ENCODE peak calls at places on chromosomes 13 and 19, in nine cellular contexts. One of them, this sample, is unnamed.
A peak's percentile ranks its signal among the peaks of the same experiment; 100 is the strongest.

GRCh38 chr19:12224676-12225075 is 61.8 kb downstream of the ZNF136 start:
- DNase-seq in stimulated activated CD4-positive, alpha-beta T cell treated with anti-CD3 and anti-CD28 coated beads, Interleukin-2, amount 100 ng/mL, for 48 hours: no peak
- DNase-seq in HEK293T: no peak
- DNase-seq in fibroblast of gingiva: no peak
- DNase-seq in mesothelial cell of epicardium: no peak
- DNase-seq in ELF-1: no peak
- DNase-seq in tibial artery: no peak
- DNase-seq in HS-5: no peak
- DNase-seq in NCI-H748 treated with DMSO at 0.1 percent for 48 hours: no peak
- DNase-seq in this sample: no peak

GRCh38 chr19:47633516-47633915 is 24.6 kb downstream of the BICRA start:
- DNase-seq in stimulated activated CD4-positive, alpha-beta T cell treated with anti-CD3 and anti-CD28 coated beads, Interleukin-2, amount 100 ng/mL, for 48 hours: no peak
- DNase-seq in HEK293T: no peak
- DNase-seq in fibroblast of gingiva: no peak
- DNase-seq in mesothelial cell of epicardium: no peak
- DNase-seq in ELF-1: no peak
- DNase-seq in tibial artery: no peak
- DNase-seq in HS-5: no peak
- DNase-seq in NCI-H748 treated with DMSO at 0.1 percent for 48 hours: no peak
- DNase-seq in this sample: no peak

GRCh38 chr13:48919750-48920149 is 56.0 kb upstream of the FNDC3A start:
- DNase-seq in stimulated activated CD4-positive, alpha-beta T cell treated with anti-CD3 and anti-CD28 coated beads, Interleukin-2, amount 100 ng/mL, for 48 hours: no peak
- DNase-seq in HEK293T: no peak
- DNase-seq in fibroblast of gingiva: no peak
- DNase-seq in mesothelial cell of epicardium: no peak
- DNase-seq in ELF-1: no peak
- DNase-seq in tibial artery: no peak
- DNase-seq in HS-5: no peak
- DNase-seq in NCI-H748 treated with DMSO at 0.1 percent for 48 hours: no peak
- DNase-seq in this sample: no peak

GRCh38 chr19:6069268-6069771 is 41.0 kb downstream of the RFX2 start:
- DNase-seq in stimulated activated CD4-positive, alpha-beta T cell treated with anti-CD3 and anti-CD28 coated beads, Interleukin-2, amount 100 ng/mL, for 48 hours: no peak
- DNase-seq in HEK293T: no peak
- DNase-seq in fibroblast of gingiva: no peak
- DNase-seq in mesothelial cell of epicardium: no peak
- DNase-seq in ELF-1: no peak
- DNase-seq in tibial artery: peak; percentile 46
- DNase-seq in HS-5: no peak
- DNase-seq in NCI-H748 treated with DMSO at 0.1 percent for 48 hours: no peak
- DNase-seq in this sample: no peak

GRCh38 chr19:16216744-16217670 is 19.3 kb downstream of the AP1M1 start:
- DNase-seq in stimulated activated CD4-positive, alpha-beta T cell treated with anti-CD3 and anti-CD28 coated beads, Interleukin-2, amount 100 ng/mL, for 48 hours: no peak
- DNase-seq in HEK293T: no peak
- DNase-seq in fibroblast of gingiva: no peak
- DNase-seq in mesothelial cell of epicardium: no peak
- DNase-seq in ELF-1: no peak
- DNase-seq in tibial artery: peak; percentile 51
- DNase-seq in HS-5: no peak
- DNase-seq in NCI-H748 treated with DMSO at 0.1 percent for 48 hours: no peak
- DNase-seq in this sample: no peak

GRCh38 chr19:42942187-42942789 is 5.3 kb upstream of the PSG7 start:
- DNase-seq in stimulated activated CD4-positive, alpha-beta T cell treated with anti-CD3 and anti-CD28 coated beads, Interleukin-2, amount 100 ng/mL, for 48 hours: no peak
- DNase-seq in HEK293T: no peak
- DNase-seq in fibroblast of gingiva: peak; percentile 18
- DNase-seq in mesothelial cell of epicardium: no peak
- DNase-seq in ELF-1: peak; percentile 14
- DNase-seq in tibial artery: no peak
- DNase-seq in HS-5: no peak
- DNase-seq in NCI-H748 treated with DMSO at 0.1 percent for 48 hours: no peak
- DNase-seq in this sample: no peak

GRCh38 chr13:94351292-94352000 is 128.0 kb downstream of the DCT start:
- DNase-seq in stimulated activated CD4-positive, alpha-beta T cell treated with anti-CD3 and anti-CD28 coated beads, Interleukin-2, amount 100 ng/mL, for 48 hours: no peak
- DNase-seq in HEK293T: no peak
- DNase-seq in fibroblast of gingiva: peak; percentile 52
- DNase-seq in mesothelial cell of epicardium: no peak
- DNase-seq in ELF-1: no peak
- DNase-seq in tibial artery: no peak
- DNase-seq in HS-5: peak; percentile 46
- DNase-seq in NCI-H748 treated with DMSO at 0.1 percent for 48 hours: no peak
- DNase-seq in this sample: no peak

GRCh38 chr13:102033719-102034446 is 368.0 kb downstream of the FGF14 start:
- DNase-seq in stimulated activated CD4-positive, alpha-beta T cell treated with anti-CD3 and anti-CD28 coated beads, Interleukin-2, amount 100 ng/mL, for 48 hours: no peak
- DNase-seq in HEK293T: no peak
- DNase-seq in fibroblast of gingiva: no peak
- DNase-seq in mesothelial cell of epicardium: no peak
- DNase-seq in ELF-1: no peak
- DNase-seq in tibial artery: no peak
- DNase-seq in HS-5: no peak
- DNase-seq in NCI-H748 treated with DMSO at 0.1 percent for 48 hours: peak; percentile 86
- DNase-seq in this sample: no peak

GRCh38 chr19:17334414-17335409 is at the start of gene ANO8:
- DNase-seq in stimulated activated CD4-positive, alpha-beta T cell treated with anti-CD3 and anti-CD28 coated beads, Interleukin-2, amount 100 ng/mL, for 48 hours: peak; percentile 93
- DNase-seq in HEK293T: peak; percentile 90
- DNase-seq in fibroblast of gingiva: peak; percentile 100
- DNase-seq in mesothelial cell of epicardium: peak; percentile 89
- DNase-seq in ELF-1: peak; percentile 97
- DNase-seq in tibial artery: peak; percentile 97
- DNase-seq in HS-5: peak; percentile 87
- DNase-seq in NCI-H748 treated with DMSO at 0.1 percent for 48 hours: peak; percentile 79
- DNase-seq in this sample: peak; percentile 96

GRCh38 chr19:50906217-50906616 is 5.0 kb downstream of the KLK4 start:
- DNase-seq in stimulated activated CD4-positive, alpha-beta T cell treated with anti-CD3 and anti-CD28 coated beads, Interleukin-2, amount 100 ng/mL, for 48 hours: peak; percentile 49
- DNase-seq in HEK293T: peak; percentile 52
- DNase-seq in fibroblast of gingiva: no peak
- DNase-seq in mesothelial cell of epicardium: no peak
- DNase-seq in ELF-1: peak; percentile 49
- DNase-seq in tibial artery: no peak
- DNase-seq in HS-5: no peak
- DNase-seq in NCI-H748 treated with DMSO at 0.1 percent for 48 hours: no peak
- DNase-seq in this sample: no peak

GRCh38 chr19:39941615-39942507 is 7.4 kb upstream of the FCGBP start:
- DNase-seq in stimulated activated CD4-positive, alpha-beta T cell treated with anti-CD3 and anti-CD28 coated beads, Interleukin-2, amount 100 ng/mL, for 48 hours: no peak
- DNase-seq in HEK293T: no peak
- DNase-seq in fibroblast of gingiva: no peak
- DNase-seq in mesothelial cell of epicardium: no peak
- DNase-seq in ELF-1: no peak
- DNase-seq in tibial artery: no peak
- DNase-seq in HS-5: no peak
- DNase-seq in NCI-H748 treated with DMSO at 0.1 percent for 48 hours: no peak
- DNase-seq in this sample: no peak

GRCh38 chr19:3700242-3701032 is at the start of gene PIP5K1C:
- DNase-seq in stimulated activated CD4-positive, alpha-beta T cell treated with anti-CD3 and anti-CD28 coated beads, Interleukin-2, amount 100 ng/mL, for 48 hours: peak; percentile 98
- DNase-seq in HEK293T: peak; percentile 97
- DNase-seq in fibroblast of gingiva: peak; percentile 80
- DNase-seq in mesothelial cell of epicardium: peak; percentile 89
- DNase-seq in ELF-1: peak; percentile 90
- DNase-seq in tibial artery: peak; percentile 90
- DNase-seq in HS-5: peak; percentile 73
- DNase-seq in NCI-H748 treated with DMSO at 0.1 percent for 48 hours: peak; percentile 48
- DNase-seq in this sample: peak; percentile 92